ENCODE peak calls at places on chromosome 1, in seven cellular contexts. J is PC-3; A is tibial nerve; O is WERI-Rb-1; L is activated CD8-positive, alpha-beta memory T cell treated with anti-CD3 and anti-CD28 coated beads, Interleukin-2, amount 10 ng/mL, durations not matched to agents 7 days and 5 days; C is HCEC 1CT; N is 8988T. K is an unnamed sample.
A peak's percentile ranks its signal among the peaks of the same experiment; 100 is the strongest.

GRCh38 chr1:219990782-219991510 is 55.4 kb downstream of the EPRS1 start:
- DNase-seq in J (peak; percentile 80), A (peak; percentile 28), O (no peak), L (no peak), C (peak; percentile 29), N (no peak), K (peak; percentile 47)

GRCh38 chr1:47859092-47859743 is 138.0 kb downstream of the TRABD2B start:
- DNase-seq in J (peak; percentile 35), A (no peak), O (no peak), L (no peak), C (no peak), N (no peak), K (no peak)

GRCh38 chr1:208595745-208596144 is 351.6 kb upstream of the PLXNA2 start:
- DNase-seq in J (peak; percentile 13), A (no peak), O (no peak), L (no peak), C (peak; percentile 3), N (no peak), K (no peak)

GRCh38 chr1:24594328-24594598 is 38.4 kb downstream of the NCMAP start:
- DNase-seq in J (peak; percentile 80), A (no peak), O (no peak), L (no peak), C (no peak), N (no peak), K (no peak)

GRCh38 chr1:82582347-82582746 is 781.6 kb downstream of the ADGRL2 start:
- DNase-seq in J (no peak), A (no peak), O (no peak), L (no peak), C (no peak), N (no peak), K (no peak)

GRCh38 chr1:248627971-248628844 is 6.7 kb downstream of the OR2T11 start:
- DNase-seq in J (no peak), A (no peak), O (no peak), L (no peak), C (no peak), N (no peak), K (no peak)

GRCh38 chr1:170618418-170618817 is 45.5 kb upstream of the PRRX1 start:
- DNase-seq in J (no peak), A (no peak), O (no peak), L (no peak), C (no peak), N (no peak), K (no peak)

GRCh38 chr1:178941261-178941689 is 70.4 kb upstream of the ANGPTL1 start:
- DNase-seq in J (no peak), A (no peak), O (no peak), L (no peak), C (no peak), N (no peak), K (no peak)

GRCh38 chr1:180672105-180672504 is 40.3 kb downstream of the XPR1 start:
- DNase-seq in J (peak; percentile 5), A (no peak), O (no peak), L (no peak), C (peak; percentile 55), N (no peak), K (no peak)

GRCh38 chr1:153678519-153679336 is at the start of gene NPR1:
- DNase-seq in J (no peak), A (peak; percentile 62), O (peak; percentile 74), L (peak; percentile 50), C (peak; percentile 14), N (peak; percentile 72), K (peak; percentile 64)

GRCh38 chr1:243944429-243945160 is 94.6 kb upstream of the AKT3 start:
- DNase-seq in J (no peak), A (no peak), O (no peak), L (no peak), C (no peak), N (no peak), K (peak; percentile 47)

K was measured in T47D.